ENCODE peak calls at places on chromosome 3, in seven cellular contexts. M is activated CD4-positive, alpha-beta T cell treated with anti-CD3 and anti-CD28 coated beads for 48 hours; F is left ventricle myocardium inferior; K is activated T-cell treated with anti-CD3 and anti-CD28 coated beads, Interleukin-2, amount 50 U/mL, for 24 hours; O is gastrocnemius medialis; Z is activated naive CD4-positive, alpha-beta T cell; J is hippocampal formation. G is an unnamed sample.

GRCh38 chr3:77456881-77457280 is 417.0 kb downstream of the ROBO2 start:
- DNase-seq in M (no peak), F (no peak), K (no peak), O (no peak), Z (no peak), J (no peak), G (no peak)

GRCh38 chr3:156449712-156450574 is 105.0 kb downstream of the SSR3 start:
- DNase-seq in M (no peak), F (no peak), K (no peak), O (no peak), Z (no peak), J (peak; percentile 16), G (no peak)

GRCh38 chr3:152399374-152399773 is 130.6 kb downstream of the MBNL1 start:
- DNase-seq in M (no peak), F (no peak), K (no peak), O (peak; percentile 68), Z (no peak), J (no peak), G (no peak)

GRCh38 chr3:114179575-114179974 is 723 bp upstream of the DRD3 start:
- DNase-seq in M (no peak), F (no peak), K (no peak), O (no peak), Z (no peak), J (no peak), G (no peak)

GRCh38 chr3:125967156-125967555 is 1.8 kb upstream of the ROPN1B start:
- DNase-seq in M (no peak), F (no peak), K (no peak), O (no peak), Z (no peak), J (no peak), G (no peak)

GRCh38 chr3:185406127-185406620 is 43.2 kb downstream of the MAP3K13 start:
- DNase-seq in M (no peak), F (no peak), K (no peak), O (no peak), Z (no peak), J (no peak), G (no peak)

GRCh38 chr3:30826381-30827061 is 67.9 kb downstream of the GADL1 start:
- DNase-seq in M (no peak), F (no peak), K (no peak), O (peak; percentile 42), Z (no peak), J (no peak), G (no peak)

GRCh38 chr3:52046186-52046913 is 10.0 kb downstream of the DUSP7 start:
- DNase-seq in M (no peak), F (no peak), K (no peak), O (no peak), Z (no peak), J (no peak), G (no peak)

GRCh38 chr3:9153763-9154601 is 95.5 kb downstream of the SRGAP3 start:
- DNase-seq in M (no peak), F (peak; percentile 33), K (no peak), O (peak; percentile 92), Z (no peak), J (no peak), G (no peak)

GRCh38 chr3:45647148-45647619 is 42.0 kb upstream of the SACM1L start:
- DNase-seq in M (no peak), F (no peak), K (no peak), O (no peak), Z (no peak), J (no peak), G (no peak)

GRCh38 chr3:101807884-101808283 is 28.9 kb downstream of the NXPE3 start:
- DNase-seq in M (no peak), F (no peak), K (no peak), O (no peak), Z (no peak), J (no peak), G (no peak)

GRCh38 chr3:27610800-27611199 is 111.3 kb downstream of the EOMES start:
- DNase-seq in M (no peak), F (no peak), K (no peak), O (no peak), Z (no peak), J (no peak), G (no peak)

GRCh38 chr3:194900886-194901522 is 215.3 kb downstream of the FAM43A start:
- DNase-seq in M (no peak), F (no peak), K (no peak), O (no peak), Z (no peak), J (no peak), G (no peak)

GRCh38 chr3:42148086-42148842 is 57.1 kb downstream of the TRAK1 start:
- DNase-seq in M (no peak), F (no peak), K (no peak), O (no peak), Z (no peak), J (no peak), G (no peak)

GRCh38 chr3:116440196-116440595 is 5.1 kb downstream of the LSAMP start:
- DNase-seq in M (no peak), F (no peak), K (no peak), O (no peak), Z (no peak), J (no peak), G (no peak)

GRCh38 chr3:14329116-14329830 is 73.1 kb upstream of the SLC6A6 start:
- DNase-seq in M (no peak), F (no peak), K (no peak), O (no peak), Z (no peak), J (no peak), G (no peak)

GRCh38 chr3:30518201-30518864 is 88.1 kb upstream of the TGFBR2 start:
- DNase-seq in M (no peak), F (peak; percentile 22), K (no peak), O (peak; percentile 43), Z (no peak), J (no peak), G (no peak)

GRCh38 chr3:20250786-20251185 is 64.8 kb upstream of the SGO1 start:
- DNase-seq in M (no peak), F (no peak), K (no peak), O (no peak), Z (no peak), J (no peak), G (no peak)

GRCh38 chr3:32873491-32874130 is 55.8 kb downstream of the TRIM71 start:
- DNase-seq in M (no peak), F (no peak), K (no peak), O (no peak), Z (no peak), J (no peak), G (no peak)

GRCh38 chr3:155908086-155908485 is 37.6 kb downstream of the GMPS start:
- DNase-seq in M (no peak), F (no peak), K (no peak), O (no peak), Z (no peak), J (no peak), G (no peak)

GRCh38 chr3:15324335-15324734 is 8.1 kb downstream of the SH3BP5 start:
- DNase-seq in M (no peak), F (peak; percentile 49), K (no peak), O (peak; percentile 77), Z (no peak), J (no peak), G (no peak)

GRCh38 chr3:45557471-45557870 is 37.1 kb upstream of the LIMD1 start:
- DNase-seq in M (no peak), F (no peak), K (no peak), O (no peak), Z (no peak), J (no peak), G (no peak)

GRCh38 chr3:169505577-169506155 is 157.8 kb downstream of the MECOM start:
- DNase-seq in M (no peak), F (no peak), K (no peak), O (no peak), Z (no peak), J (no peak), G (no peak)

GRCh38 chr3:152243301-152243711 is 25.4 kb upstream of the MBNL1 start:
- DNase-seq in M (no peak), F (no peak), K (no peak), O (no peak), Z (no peak), J (no peak), G (no peak)

GRCh38 chr3:120875507-120875906 is 32.5 kb upstream of the STXBP5L start:
- DNase-seq in M (no peak), F (no peak), K (no peak), O (no peak), Z (no peak), J (no peak), G (no peak)

GRCh38 chr3:69882560-69882959 is 117.0 kb upstream of the SAMMSON start:
- DNase-seq in M (no peak), F (no peak), K (no peak), O (no peak), Z (no peak), J (no peak), G (no peak)

GRCh38 chr3:86978111-86978528 is 12.8 kb downstream of the VGLL3 start:
- DNase-seq in M (no peak), F (peak; percentile 36), K (no peak), O (peak; percentile 65), Z (no peak), J (no peak), G (no peak)

GRCh38 chr3:4943553-4943952 is 35.7 kb upstream of the BHLHE40 start:
- DNase-seq in M (no peak), F (no peak), K (no peak), O (no peak), Z (no peak), J (no peak), G (no peak)

GRCh38 chr3:72661115-72661457 is 187.2 kb downstream of the SHQ1 start:
- DNase-seq in M (no peak), F (peak; percentile 69), K (no peak), O (peak; percentile 71), Z (no peak), J (no peak), G (no peak)

GRCh38 chr3:100570811-100571210 is 38.6 kb upstream of the ADGRG7 start:
- DNase-seq in M (no peak), F (no peak), K (no peak), O (no peak), Z (no peak), J (no peak), G (no peak)